ENCODE peak calls at places on chromosomes 2 and 18, in five cellular contexts. A is lower lobe of right lung; F is astrocyte of the cerebellum; Q is stomach; B is CD8-positive, alpha-beta T cell. V is an unnamed sample.
A peak's percentile ranks its signal among the peaks of the same experiment; 100 is the strongest.

GRCh38 chr2:157322432-157322831 is 3.2 kb downstream of the ERMN start:
- DNase-seq in A (no peak), B (no peak), F (no peak), Q (no peak), V (no peak)

GRCh38 chr2:238061310-238062202 is 755 bp downstream of the SCLY start:
- DNase-seq in B (no peak), F (no peak), Q (no peak), A (no peak), V (peak; percentile 45)

GRCh38 chr18:27413495-27414401 is 228.6 kb upstream of the CHST9 start:
- DNase-seq in A (no peak), B (no peak), F (peak; percentile 74), Q (no peak), V (peak; percentile 75)

GRCh38 chr2:735670-736218 is 58.5 kb upstream of the TMEM18 start:
- DNase-seq in F (no peak), B (no peak), A (no peak), Q (no peak), V (no peak)

GRCh38 chr2:32061430-32061829 is 1.9 kb upstream of the SPAST start:
- DNase-seq in Q (no peak), F (no peak), A (no peak), B (no peak), V (no peak)

GRCh38 chr18:24499814-24500601 is 39.6 kb downstream of the HRH4 start:
- DNase-seq in F (no peak), Q (no peak), B (peak; percentile 23), A (no peak), V (peak; percentile 58)

GRCh38 chr18:34709104-34709503 is 994 bp upstream of the DTNA start:
- DNase-seq in A (no peak), F (no peak), B (no peak), Q (no peak), V (peak; percentile 83)

GRCh38 chr2:143686585-143687164 is 557.5 kb downstream of the ARHGAP15 start:
- DNase-seq in F (peak; percentile 11), B (no peak), Q (no peak), A (no peak), V (peak; percentile 68)

GRCh38 chr2:88247531-88247930 is 77.4 kb downstream of the THNSL2 start:
- DNase-seq in B (no peak), A (no peak), F (no peak), Q (no peak), V (no peak)

GRCh38 chr2:188042412-188042811 is 249.3 kb upstream of the GULP1 start:
- DNase-seq in Q (no peak), A (no peak), B (no peak), F (peak; percentile 49), V (peak; percentile 89)

GRCh38 chr2:120396519-120397361 is 50.8 kb downstream of the INHBB start:
- DNase-seq in Q (peak; percentile 20), A (no peak), B (no peak), F (no peak), V (no peak)

GRCh38 chr2:20618886-20619521 is 31.9 kb downstream of the HS1BP3 start:
- DNase-seq in A (peak; percentile 45), B (no peak), F (no peak), Q (peak; percentile 24), V (no peak)

GRCh38 chr2:190121971-190122370 is 59.4 kb upstream of the MSTN start:
- DNase-seq in Q (no peak), A (no peak), B (no peak), F (peak; percentile 16), V (peak; percentile 54)

DNA sequence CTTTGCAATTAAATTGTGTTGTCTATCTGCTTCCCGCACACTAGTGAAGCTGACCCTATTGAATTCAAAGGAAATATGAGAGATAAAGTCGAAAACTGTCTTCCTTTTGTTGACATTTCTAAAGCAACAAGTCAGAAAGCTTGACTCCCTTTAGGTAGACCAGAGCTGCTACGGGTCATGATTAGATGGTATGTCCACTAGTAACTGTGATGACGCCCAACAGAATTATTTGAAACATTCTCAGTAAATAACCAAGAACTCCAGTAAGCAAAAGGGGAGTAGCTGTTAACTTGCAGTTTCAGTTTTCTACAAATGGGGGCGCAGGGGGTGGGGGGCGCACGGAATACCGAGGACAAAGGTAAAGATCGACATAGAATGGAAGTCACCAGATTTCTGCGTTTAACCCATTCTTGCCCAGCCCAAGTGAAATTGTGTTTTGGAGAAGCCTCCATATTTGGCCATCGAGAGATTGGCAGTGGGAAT is 56.4 kb downstream of the CRIM1 start:
- DNase-seq in A (no peak), B (no peak), F (no peak), Q (no peak), V (no peak)
- TF ChIP-seq CTCF in A (no peak), B (no peak), F (peak; percentile 27), Q (no peak), V (no peak)

GRCh38 chr18:50262977-50263376 is 3.3 kb downstream of the CFAP53 start:
- DNase-seq in F (no peak), Q (no peak), B (no peak), A (no peak), V (no peak)

GRCh38 chr18:50273203-50274043 is 7.1 kb upstream of the CFAP53 start:
- DNase-seq in F (no peak), Q (no peak), A (no peak), B (no peak), V (no peak)

GRCh38 chr18:50272593-50272992 is 6.3 kb upstream of the CFAP53 start:
- DNase-seq in Q (no peak), F (no peak), A (no peak), B (no peak), V (no peak)

GRCh38 chr18:50266248-50266704 is at the start of gene CFAP53:
- DNase-seq in Q (peak; percentile 89), F (peak; percentile 49), B (peak; percentile 92), A (peak; percentile 96), V (peak; percentile 83)

DNA sequence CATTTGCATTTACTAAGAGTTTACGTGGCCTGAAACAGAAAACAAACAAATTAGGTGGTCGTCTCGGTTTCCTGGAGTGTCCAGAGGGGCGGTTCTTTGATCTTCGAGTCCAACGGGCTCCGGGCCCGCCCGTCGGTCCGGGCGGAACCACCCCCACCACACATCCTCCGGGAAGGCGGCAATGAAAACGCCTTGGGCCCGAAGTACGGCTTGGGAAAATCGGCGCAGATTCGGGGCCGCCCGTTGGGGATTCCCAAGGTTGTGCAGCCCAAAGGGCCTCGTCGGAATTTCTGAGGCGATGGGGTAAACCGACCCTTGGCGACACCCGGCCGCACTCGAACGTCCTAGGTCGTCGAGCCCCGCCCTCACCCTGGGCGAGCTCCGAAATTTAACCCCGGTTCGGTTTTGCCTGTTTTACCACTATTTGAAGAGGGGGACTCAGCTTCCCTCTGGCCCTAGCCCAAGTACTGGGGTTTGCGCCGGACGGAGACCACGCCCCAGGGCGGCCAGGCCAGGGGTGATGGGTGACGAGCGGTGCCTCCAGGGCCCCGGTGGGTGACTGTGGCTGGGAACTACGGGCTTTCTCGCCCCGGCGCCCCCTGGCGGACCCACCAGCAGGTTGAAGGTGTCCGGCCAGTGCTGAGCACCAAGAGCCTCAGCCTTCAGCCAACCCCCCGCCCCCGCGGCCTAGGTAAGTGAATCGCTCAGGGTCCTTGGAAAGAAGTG is 1.9 kb upstream of the CFAP53 start:
- DNase-seq in B (peak; percentile 84), F (no peak), Q (peak; percentile 78), A (peak; percentile 92), V (peak; percentile 48)
- TF ChIP-seq CTCF in B (peak; percentile 73), F (peak; percentile 72), Q (peak; percentile 63), A (peak; percentile 82), V (peak; percentile 68)

GRCh38 chr2:240225116-240225515 is 84.7 kb upstream of the OTOS start:
- DNase-seq in A (no peak), B (peak; percentile 29), F (no peak), Q (peak; percentile 17), V (no peak)

GRCh38 chr2:240226672-240227537 is 86.4 kb upstream of the OTOS start:
- DNase-seq in A (peak; percentile 21), B (peak; percentile 37), Q (peak; percentile 17), F (no peak), V (no peak)

GRCh38 chr2:240227538-240228428 is 87.3 kb upstream of the OTOS start:
- DNase-seq in Q (peak; percentile 7), A (peak; percentile 27), F (no peak), B (peak; percentile 46), V (no peak)

GRCh38 chr2:240224676-240225075 is 84.2 kb upstream of the OTOS start:
- DNase-seq in Q (peak; percentile 9), F (no peak), A (no peak), B (no peak), V (peak; percentile 88)

DNA sequence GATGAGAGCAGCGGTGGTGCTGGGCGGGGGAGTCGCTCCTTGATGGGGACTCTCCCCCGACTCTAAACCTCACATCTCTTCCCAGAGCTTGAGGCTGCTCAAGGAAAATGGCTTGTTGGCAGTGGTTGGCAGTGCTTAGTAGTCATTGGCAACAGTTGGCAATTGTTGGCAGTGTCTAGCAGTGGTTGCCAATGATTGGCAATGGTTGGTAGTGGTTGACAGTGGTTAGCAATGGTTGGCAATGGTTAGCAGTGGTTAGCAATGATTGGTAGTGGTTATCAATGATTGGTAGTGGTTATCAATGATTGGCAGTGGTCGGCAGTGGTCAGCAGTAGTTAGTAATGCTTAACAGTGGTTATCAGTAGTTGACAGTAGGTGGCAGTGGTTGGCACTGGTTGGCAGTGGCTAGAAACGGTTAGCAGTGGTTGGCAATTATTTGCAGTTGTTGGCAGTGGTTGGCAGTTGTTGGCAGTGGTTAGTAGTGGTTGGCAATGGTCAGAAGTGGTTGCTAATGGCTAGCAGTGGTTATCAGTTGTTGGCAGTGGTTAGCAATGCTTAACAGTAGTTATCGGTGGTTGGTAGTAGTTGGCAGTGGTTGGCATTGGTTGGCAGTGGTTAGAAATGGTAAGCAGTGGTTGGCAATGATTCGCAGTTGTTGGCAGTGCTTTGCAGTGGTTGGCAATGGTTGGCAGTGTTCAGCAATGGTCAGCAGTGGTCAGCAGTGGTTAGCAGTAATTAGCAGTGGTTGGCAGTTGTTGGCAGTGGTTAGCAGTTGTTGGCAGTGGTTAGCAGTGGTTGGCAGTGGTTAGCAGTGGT is 85.4 kb upstream of the OTOS start:
- DNase-seq in F (no peak), Q (peak; percentile 8), B (no peak), A (no peak), V (no peak)
- TF ChIP-seq CTCF in F (no peak), Q (no peak), B (no peak), A (no peak), V (no peak)

GRCh38 chr2:23565374-23565773 is 180.4 kb downstream of the KLHL29 start:
- DNase-seq in A (no peak), Q (no peak), B (no peak), F (no peak), V (no peak)

GRCh38 chr2:23567382-23567781 is 182.4 kb downstream of the KLHL29 start:
- DNase-seq in Q (no peak), A (no peak), F (no peak), B (no peak), V (no peak)

GRCh38 chr2:23565814-23566213 is 180.8 kb downstream of the KLHL29 start:
- DNase-seq in B (no peak), A (no peak), F (no peak), Q (no peak), V (no peak)

GRCh38 chr2:23564618-23564967 is 179.6 kb downstream of the KLHL29 start:
- DNase-seq in F (peak; percentile 49), A (no peak), B (no peak), Q (no peak), V (peak; percentile 15)

GRCh38 chr2:23566236-23567142 is 181.5 kb downstream of the KLHL29 start:
- DNase-seq in F (no peak), B (peak; percentile 53), A (no peak), Q (no peak), V (peak; percentile 18)
- TF ChIP-seq CTCF in F (peak; percentile 54), B (no peak), A (peak; percentile 28), Q (no peak), V (peak; percentile 44)

GRCh38 chr18:54622084-54622483 is 31.0 kb downstream of the DYNAP start:
- DNase-seq in F (no peak), B (no peak), A (no peak), Q (no peak), V (no peak)
- TF ChIP-seq CTCF in F (no peak), B (no peak), A (no peak), Q (no peak), V (peak; percentile 36)

V was measured in fibroblast of the aortic adventitia.